ENCODE peak calls at places on chromosome 14, in seven cellular contexts. M is H1, W is ovary, P is suprapubic skin, S is A549, A is K562, R is transverse colon. Z is an unnamed sample.

GRCh38 chr14:23514009-23514962 is 37.3 kb downstream of the ZFHX2 start:
- DNase-seq in M (no peak), W (no peak), P (no peak), S (no peak), A (no peak), R (no peak), Z (no peak)

GRCh38 chr14:53855127-53855526 is 101.5 kb downstream of the BMP4 start:
- DNase-seq in M (no peak), W (no peak), P (no peak), S (no peak), A (no peak), R (no peak), Z (no peak)

GRCh38 chr14:24313912-24314311 is 2.6 kb downstream of the LTB4R start:
- DNase-seq in M (no peak), W (no peak), P (no peak), S (no peak), A (no peak), R (no peak), Z (no peak)

GRCh38 chr14:61520546-61520945 is 174.8 kb upstream of the HIF1A start:
- DNase-seq in M (no peak), W (no peak), P (no peak), S (no peak), A (no peak), R (no peak), Z (no peak)

GRCh38 chr14:52879958-52880357 is 70.9 kb downstream of the FERMT2 start:
- DNase-seq in M (no peak), W (no peak), P (no peak), S (no peak), A (no peak), R (no peak), Z (no peak)

GRCh38 chr14:88562532-88562830 is 356 bp upstream of the ZC3H14 start:
- DNase-seq in M (no peak), W (no peak), P (no peak), S (no peak), A (no peak), R (no peak), Z (no peak)

GRCh38 chr14:50792058-50792477 is 38.9 kb downstream of the NIN start:
- DNase-seq in M (no peak), W (no peak), P (no peak), S (no peak), A (no peak), R (no peak), Z (no peak)

GRCh38 chr14:59055439-59056045 is 132.9 kb upstream of the DAAM1 start:
- DNase-seq in M (no peak), W (no peak), P (no peak), S (peak), A (peak), R (peak), Z (peak)

GRCh38 chr14:50351016-50351415 is 38.9 kb downstream of the DMAC2L start:
- DNase-seq in M (no peak), W (no peak), P (no peak), S (no peak), A (no peak), R (no peak), Z (no peak)

GRCh38 chr14:89138846-89139245 is 278.2 kb downstream of the FOXN3 start:
- DNase-seq in M (no peak), W (no peak), P (no peak), S (no peak), A (no peak), R (no peak), Z (no peak)

GRCh38 chr14:68596211-68596610 is 196.7 kb downstream of the ZFP36L1 start:
- DNase-seq in M (no peak), W (no peak), P (no peak), S (no peak), A (no peak), R (no peak), Z (no peak)

GRCh38 chr14:68598089-68598488 is 194.8 kb downstream of the ZFP36L1 start:
- DNase-seq in M (no peak), W (no peak), P (no peak), S (no peak), A (no peak), R (no peak), Z (no peak)

GRCh38 chr14:68596701-68597100 is 196.2 kb downstream of the ZFP36L1 start:
- DNase-seq in M (no peak), W (no peak), P (peak), S (no peak), A (no peak), R (no peak), Z (no peak)

GRCh38 chr14:68599896-68600620 is 192.8 kb downstream of the ZFP36L1 start:
- DNase-seq in M (no peak), W (no peak), P (peak), S (no peak), A (no peak), R (no peak), Z (no peak)

DNA sequence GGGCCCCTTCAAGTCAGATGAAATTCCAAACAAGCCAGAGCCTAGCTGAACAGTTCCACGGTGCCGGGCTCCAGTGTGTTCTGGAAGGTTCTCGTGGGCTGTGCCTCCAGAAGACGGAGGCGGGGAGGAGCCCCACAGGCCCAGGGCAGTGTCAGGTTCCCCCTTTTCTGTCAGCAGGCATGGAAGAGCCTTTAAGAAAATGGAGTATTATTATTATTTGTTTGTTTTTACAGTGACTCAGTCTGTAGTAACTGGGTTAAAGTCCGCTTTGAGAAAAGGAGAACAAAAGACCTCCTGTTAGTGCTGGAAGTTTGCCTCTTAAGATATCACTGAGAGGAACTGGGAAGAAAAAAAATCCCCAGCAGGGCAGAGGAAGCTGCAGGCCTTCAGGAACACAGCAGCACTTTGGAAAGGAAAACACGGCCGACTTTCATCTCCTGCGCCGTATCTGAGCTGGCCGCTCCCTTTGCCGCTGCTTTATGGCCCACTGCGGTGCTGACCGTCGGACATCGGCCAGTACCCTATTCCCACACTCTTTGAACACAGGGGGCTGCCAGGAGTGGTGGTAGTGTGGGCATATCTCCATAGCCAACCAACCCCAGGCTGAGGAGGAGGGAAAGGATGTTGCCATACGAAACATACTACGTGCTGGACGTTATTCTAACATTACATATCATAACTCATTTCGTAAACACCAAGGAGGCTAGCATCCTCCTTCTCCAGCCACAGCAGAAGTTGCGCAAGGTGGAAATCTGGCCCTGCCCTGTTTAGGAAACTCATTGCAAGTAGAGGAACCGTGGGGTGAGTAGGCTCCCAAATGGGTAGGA is 194.0 kb downstream of the ZFP36L1 start:
- DNase-seq in M (no peak), W (peak), P (peak), S (peak), A (no peak), R (peak), Z (peak)
- TF ChIP-seq POLR2A in M (no peak), W (no peak), P (no peak), S (peak), A (no peak), R (no peak), Z (no peak)

GRCh38 chr14:21436567-21437062 is 19.3 kb downstream of the CHD8 start:
- DNase-seq in M (no peak), W (no peak), P (no peak), S (no peak), A (no peak), R (no peak), Z (no peak)

GRCh38 chr14:21440857-21441256 is 15.1 kb downstream of the CHD8 start:
- DNase-seq in M (no peak), W (no peak), P (no peak), S (no peak), A (peak), R (no peak), Z (no peak)

GRCh38 chr14:21437063-21437901 is 18.6 kb downstream of the CHD8 start:
- DNase-seq in M (peak), W (peak), P (peak), S (peak), A (peak), R (peak), Z (peak)
- TF ChIP-seq EP300 in M (no peak), W (no peak), P (no peak), S (no peak), A (no peak), R (no peak), Z (no peak)

DNA sequence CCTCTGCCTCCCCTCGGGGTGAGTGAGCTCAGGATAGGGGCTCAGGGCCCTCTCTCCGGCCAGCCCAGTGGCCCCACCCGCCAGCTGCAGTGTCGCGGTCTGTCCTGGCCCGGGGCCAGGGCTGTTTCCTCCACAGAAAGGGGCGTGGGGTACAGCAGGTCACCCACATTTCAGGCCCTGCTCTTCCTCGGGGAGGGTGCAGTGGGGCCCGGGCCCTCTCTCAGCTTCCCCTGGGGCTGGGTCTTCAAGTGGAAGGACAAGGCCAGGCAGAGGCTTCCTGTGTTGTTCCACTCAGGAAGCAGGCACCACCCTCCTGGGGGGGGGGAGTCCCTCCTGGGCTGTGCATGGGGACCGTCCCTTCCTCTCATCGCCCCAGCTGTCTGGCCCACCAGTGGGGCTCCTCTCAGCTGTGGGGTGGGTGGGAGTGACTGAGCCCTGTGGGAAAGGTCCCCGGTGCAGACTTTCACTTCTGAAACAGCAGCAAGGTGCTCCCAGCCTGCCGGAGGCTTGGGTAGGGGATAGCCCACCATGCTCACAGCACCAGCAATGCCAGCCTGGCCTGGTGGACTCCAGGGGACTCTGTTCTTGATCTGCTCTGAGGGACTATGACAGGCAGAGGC is 3.7 kb downstream of the GPR132 start:
- DNase-seq in M (no peak), W (no peak), P (peak), S (no peak), A (no peak), R (peak), Z (peak)
- TF ChIP-seq POLR2A in M (no peak), W (no peak), P (no peak), S (no peak), A (no peak), R (no peak), Z (no peak)

DNA sequence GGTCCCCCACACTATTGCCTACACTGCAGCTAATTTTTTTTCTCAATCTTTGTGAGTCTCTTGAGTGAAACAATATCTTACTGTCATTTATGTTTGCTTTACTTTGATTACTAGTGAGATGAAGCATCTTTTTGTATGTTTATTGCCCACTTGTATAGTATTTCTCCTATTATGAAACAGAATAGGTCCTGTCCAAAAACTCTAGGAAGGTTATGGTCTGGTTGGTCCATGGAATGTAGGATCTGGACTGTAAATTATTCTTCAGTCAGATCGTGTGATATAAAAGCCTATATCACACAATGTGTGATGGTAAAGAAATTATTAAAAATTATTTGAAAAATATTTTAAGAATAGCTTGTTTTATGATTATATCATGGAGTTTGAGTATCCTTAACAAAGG is 434.4 kb downstream of the ZFP36L1 start:
- DNase-seq in M (no peak), W (no peak), P (no peak), S (no peak), A (no peak), R (no peak), Z (no peak)
- TF ChIP-seq EP300 in M (no peak), W (no peak), P (no peak), S (no peak), A (no peak), R (no peak), Z (no peak)

DNA sequence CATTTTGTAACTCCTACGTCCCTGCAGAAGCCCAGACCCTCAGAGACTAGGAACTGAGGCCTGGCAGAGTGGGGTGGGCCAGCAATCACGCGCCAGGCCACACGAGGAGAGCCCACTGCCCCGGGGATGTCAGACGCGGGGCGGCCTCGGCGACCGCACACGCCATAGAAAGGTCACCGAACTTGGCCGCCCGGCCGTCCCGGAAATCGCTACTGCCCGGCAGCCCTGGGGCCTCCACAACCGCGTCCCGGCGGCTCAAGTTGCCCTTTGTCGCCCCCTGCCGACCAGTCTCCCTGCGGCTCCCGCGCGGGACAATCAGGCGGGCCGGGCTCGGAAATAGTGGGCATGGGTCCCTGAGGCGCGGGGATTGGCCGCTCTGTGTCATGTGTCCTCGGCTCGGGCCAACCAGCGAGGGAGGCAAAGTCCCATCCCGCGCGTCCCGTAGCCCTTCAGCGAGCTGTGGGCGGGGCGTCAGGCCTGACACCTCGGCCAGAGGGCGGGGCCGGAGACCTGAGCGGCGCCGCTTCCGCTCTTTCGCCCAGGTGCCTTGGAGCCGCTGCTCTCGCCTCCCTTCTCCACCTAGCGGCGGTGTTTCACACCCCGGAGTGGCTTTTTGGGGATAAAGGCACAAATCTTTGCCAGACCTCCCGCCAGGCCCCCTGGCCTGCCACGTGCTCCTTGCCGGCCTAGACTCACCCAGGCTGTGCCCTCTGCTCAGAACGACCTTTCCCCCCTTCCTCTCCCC is 33.4 kb upstream of the DEGS2 start:
- DNase-seq in M (peak), W (peak), P (peak), S (peak), A (peak), R (peak), Z (peak)
- TF ChIP-seq POLR2A in M (peak), W (peak), P (peak), S (peak), A (peak), R (peak), Z (no peak)

DNA sequence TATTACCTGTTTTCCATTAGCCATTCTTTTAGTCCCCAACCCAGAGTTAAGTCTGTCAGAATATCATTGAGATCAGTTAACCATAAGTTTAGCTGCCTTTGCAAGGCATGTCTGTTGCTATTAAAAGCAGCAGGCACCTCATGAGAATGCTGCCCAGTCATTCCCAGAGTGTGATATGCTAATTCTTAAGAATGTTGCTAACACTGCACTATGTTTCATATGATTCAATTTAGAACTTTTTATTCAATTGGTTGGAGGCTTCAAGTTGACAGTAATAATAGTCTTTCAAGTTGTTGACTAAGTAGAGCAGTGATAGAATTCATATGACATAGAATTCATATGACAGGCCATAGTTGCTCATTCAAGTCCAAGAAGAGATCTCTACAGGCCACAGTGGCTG is 292.3 kb downstream of the FUT8 start:
- DNase-seq in M (no peak), W (no peak), P (no peak), S (no peak), A (no peak), R (no peak), Z (no peak)
- TF ChIP-seq EP300 in M (no peak), W (no peak), P (no peak), S (no peak), A (no peak), R (no peak), Z (no peak)

GRCh38 chr14:80944861-80945617 is 3.5 kb upstream of the CEP128 start:
- DNase-seq in M (no peak), W (no peak), P (no peak), S (no peak), A (no peak), R (no peak), Z (no peak)

GRCh38 chr14:80946187-80946586 is 4.6 kb upstream of the CEP128 start:
- DNase-seq in M (no peak), W (no peak), P (no peak), S (no peak), A (no peak), R (no peak), Z (no peak)

GRCh38 chr14:80940146-80940545 is 1.4 kb downstream of the CEP128 start:
- DNase-seq in M (no peak), W (no peak), P (no peak), S (no peak), A (no peak), R (no peak), Z (no peak)

GRCh38 chr14:80942158-80942738 is 710 bp upstream of the CEP128 start:
- DNase-seq in M (no peak), W (no peak), P (no peak), S (no peak), A (peak), R (no peak), Z (no peak)

GRCh38 chr14:80941241-80942157 is at the start of gene CEP128:
- DNase-seq in M (peak), W (peak), P (peak), S (peak), A (peak), R (peak), Z (peak)
- TF ChIP-seq POLR2A in M (peak), W (no peak), P (no peak), S (peak), A (peak), R (no peak), Z (no peak)